ENCODE peak calls at places on chromosomes 13 and 19, in five cellular contexts. One of them, this sample, is unnamed.

GRCh38 chr13:93729383-93729782 is 502.8 kb downstream of the GPC6 start:
- DNase-seq in hepatic stellate cell: no peak
- DNase-seq in fibroblast of the conjunctiva: no peak
- DNase-seq in heart left ventricle: no peak
- DNase-seq in A549: no peak
- DNase-seq in this sample: no peak

GRCh38 chr13:90552702-90553101 is 794.8 kb upstream of the MIR17HG start:
- DNase-seq in hepatic stellate cell: no peak
- DNase-seq in heart left ventricle: no peak
- DNase-seq in A549: no peak
- DNase-seq in fibroblast of the conjunctiva: no peak
- DNase-seq in this sample: no peak

GRCh38 chr13:35470671-35471465 is 5.6 kb downstream of the MAB21L1 start:
- DNase-seq in A549: no peak
- DNase-seq in hepatic stellate cell: peak
- DNase-seq in heart left ventricle: peak
- DNase-seq in fibroblast of the conjunctiva: no peak
- DNase-seq in this sample: peak

GRCh38 chr19:5967994-5968430 is 9.9 kb downstream of the RANBP3 start:
- DNase-seq in A549: peak
- DNase-seq in heart left ventricle: peak
- DNase-seq in hepatic stellate cell: peak
- DNase-seq in fibroblast of the conjunctiva: peak
- DNase-seq in this sample: peak

GRCh38 chr13:46654956-46655726 is 102.2 kb downstream of the LRCH1 start:
- DNase-seq in heart left ventricle: no peak
- DNase-seq in A549: no peak
- DNase-seq in fibroblast of the conjunctiva: no peak
- DNase-seq in hepatic stellate cell: no peak
- DNase-seq in this sample: peak

GRCh38 chr13:25329706-25330105 is 28.3 kb downstream of the NUP58 start:
- DNase-seq in hepatic stellate cell: no peak
- DNase-seq in fibroblast of the conjunctiva: peak
- DNase-seq in A549: peak
- DNase-seq in heart left ventricle: no peak
- DNase-seq in this sample: no peak

GRCh38 chr19:48635263-48635965 is 1.8 kb downstream of the DBP start:
- DNase-seq in hepatic stellate cell: peak
- DNase-seq in fibroblast of the conjunctiva: no peak
- DNase-seq in heart left ventricle: peak
- DNase-seq in A549: peak
- DNase-seq in this sample: peak

GRCh38 chr13:107205318-107206112 is 637.6 kb upstream of the ARGLU1 start:
- DNase-seq in heart left ventricle: peak
- DNase-seq in hepatic stellate cell: peak
- DNase-seq in A549: peak
- DNase-seq in fibroblast of the conjunctiva: peak
- DNase-seq in this sample: peak

GRCh38 chr13:83992566-83993358 is 110.5 kb upstream of the SLITRK1 start:
- DNase-seq in hepatic stellate cell: no peak
- DNase-seq in A549: no peak
- DNase-seq in fibroblast of the conjunctiva: no peak
- DNase-seq in heart left ventricle: no peak
- DNase-seq in this sample: no peak

GRCh38 chr19:36246006-36246391 is 31.1 kb downstream of the ZNF146 start:
- DNase-seq in fibroblast of the conjunctiva: no peak
- DNase-seq in heart left ventricle: no peak
- DNase-seq in A549: no peak
- DNase-seq in hepatic stellate cell: no peak
- DNase-seq in this sample: no peak

GRCh38 chr19:55370305-55370988 is at the start of gene IL11:
- DNase-seq in A549: peak
- DNase-seq in hepatic stellate cell: peak
- DNase-seq in fibroblast of the conjunctiva: no peak
- DNase-seq in heart left ventricle: no peak
- DNase-seq in this sample: no peak

GRCh38 chr13:112213467-112214245 is 146.7 kb downstream of the SOX1 start:
- DNase-seq in heart left ventricle: no peak
- DNase-seq in hepatic stellate cell: no peak
- DNase-seq in A549: peak
- DNase-seq in fibroblast of the conjunctiva: no peak
- DNase-seq in this sample: no peak

GRCh38 chr19:50893047-50893737 is 18.0 kb downstream of the KLK4 start:
- DNase-seq in fibroblast of the conjunctiva: no peak
- DNase-seq in heart left ventricle: no peak
- DNase-seq in A549: peak
- DNase-seq in hepatic stellate cell: no peak
- DNase-seq in this sample: no peak

GRCh38 chr13:93865235-93865634 is 614.2 kb downstream of the DCT start:
- DNase-seq in heart left ventricle: no peak
- DNase-seq in hepatic stellate cell: no peak
- DNase-seq in A549: no peak
- DNase-seq in fibroblast of the conjunctiva: no peak
- DNase-seq in this sample: no peak

GRCh38 chr13:41930154-41930553 is 30.8 kb downstream of the VWA8 start:
- DNase-seq in heart left ventricle: no peak
- DNase-seq in hepatic stellate cell: no peak
- DNase-seq in fibroblast of the conjunctiva: no peak
- DNase-seq in A549: no peak
- DNase-seq in this sample: no peak

GRCh38 chr19:50835785-50836542 is 2.6 kb upstream of the KLK15 start:
- DNase-seq in fibroblast of the conjunctiva: peak
- DNase-seq in heart left ventricle: peak
- DNase-seq in A549: peak
- DNase-seq in hepatic stellate cell: peak
- DNase-seq in this sample: peak

GRCh38 chr13:41407380-41407779 is 50.0 kb upstream of the RGCC start:
- DNase-seq in A549: no peak
- DNase-seq in fibroblast of the conjunctiva: no peak
- DNase-seq in heart left ventricle: no peak
- DNase-seq in hepatic stellate cell: no peak
- DNase-seq in this sample: no peak

GRCh38 chr19:46442808-46443450 is 14.2 kb upstream of the PNMA8C start:
- DNase-seq in A549: peak
- DNase-seq in fibroblast of the conjunctiva: peak
- DNase-seq in heart left ventricle: no peak
- DNase-seq in hepatic stellate cell: peak
- DNase-seq in this sample: no peak

This sample was measured in lung microvascular endothelial cell.